ENCODE peak calls at places on chromosomes 13 and 19, in eight cellular contexts. H is endodermal cell; B is body of pancreas; L is omental fat pad; N is uterus; X is Calu3; M is CD4-positive, alpha-beta T cell; K is A673. C is an unnamed sample.

GRCh38 chr19:34173145-34173956 is 1.0 kb downstream of the LSM14A start:
- DNase-seq in L (no peak), X (peak; percentile 46), H (peak; percentile 87), M (peak; percentile 2), B (peak; percentile 49), N (peak; percentile 23), K (peak; percentile 25), C (no peak)

GRCh38 chr19:48368942-48369341 is 4.8 kb downstream of the SYNGR4 start:
- DNase-seq in B (peak; percentile 36), H (no peak), L (no peak), M (no peak), X (no peak), N (no peak), K (no peak), C (no peak)

GRCh38 chr13:97235549-97236206 is 13.5 kb downstream of the MBNL2 start:
- DNase-seq in M (no peak), B (peak; percentile 36), H (no peak), X (no peak), K (no peak), L (no peak), N (no peak), C (no peak)

GRCh38 chr19:35296644-35297514 is 4.9 kb downstream of the MAG start:
- DNase-seq in N (no peak), K (no peak), B (no peak), L (no peak), X (no peak), H (no peak), M (no peak), C (no peak)

GRCh38 chr13:49374585-49375290 is 69.1 kb downstream of the CAB39L start:
- DNase-seq in H (no peak), X (no peak), B (no peak), K (peak; percentile 34), N (no peak), L (no peak), M (no peak), C (peak; percentile 57)

GRCh38 chr13:62997696-62998095 is 1582.0 kb upstream of the PCDH20 start:
- DNase-seq in B (no peak), N (no peak), X (no peak), M (no peak), L (no peak), H (no peak), K (no peak), C (no peak)

GRCh38 chr19:13153627-13154240 is 3.5 kb downstream of the IER2 start:
- DNase-seq in N (peak; percentile 59), L (no peak), K (no peak), M (no peak), X (no peak), H (no peak), B (peak; percentile 60), C (no peak)

GRCh38 chr19:11127905-11128304 is 27.7 kb downstream of the SPC24 start:
- DNase-seq in X (no peak), N (no peak), B (no peak), L (no peak), H (no peak), M (no peak), K (no peak), C (no peak)

GRCh38 chr13:20428666-20429644 is 96.7 kb downstream of the CRYL1 start:
- DNase-seq in L (no peak), M (no peak), N (no peak), B (no peak), H (no peak), X (no peak), K (no peak), C (no peak)

GRCh38 chr19:20247016-20247683 is 80.1 kb downstream of the ZNF486 start:
- DNase-seq in N (peak; percentile 48), H (peak; percentile 84), M (no peak), L (no peak), B (peak; percentile 68), K (no peak), X (no peak), C (no peak)

GRCh38 chr19:36483653-36484052 is 5.7 kb downstream of the ZNF566 start:
- DNase-seq in N (no peak), X (no peak), M (no peak), K (no peak), L (no peak), B (no peak), H (no peak), C (no peak)

GRCh38 chr19:33226550-33227241 is 1.0 kb upstream of the SLC7A10 start:
- DNase-seq in N (no peak), L (no peak), X (no peak), H (peak; percentile 93), K (peak; percentile 43), B (peak; percentile 22), M (no peak), C (no peak)

GRCh38 chr19:55080121-55080914 is 4.6 kb downstream of the EPS8L1 start:
- DNase-seq in X (no peak), L (no peak), B (peak; percentile 59), N (peak; percentile 44), K (peak; percentile 91), H (peak; percentile 98), M (peak; percentile 35), C (no peak)

GRCh38 chr19:52297601-52298358 is 811 bp downstream of the ZNF480 start:
- DNase-seq in B (no peak), M (no peak), H (peak; percentile 50), X (no peak), K (peak; percentile 8), L (no peak), N (no peak), C (no peak)

GRCh38 chr13:94173312-94173854 is 306.1 kb downstream of the DCT start:
- DNase-seq in B (no peak), K (no peak), M (no peak), N (no peak), H (no peak), X (no peak), L (no peak), C (no peak)

GRCh38 chr13:58472483-58472882 is 840.9 kb downstream of the PCDH17 start:
- DNase-seq in M (no peak), H (no peak), K (no peak), L (no peak), X (no peak), B (no peak), N (no peak), C (no peak)

GRCh38 chr19:16584825-16585801 is 12.9 kb upstream of the SLC35E1 start:
- DNase-seq in X (no peak), B (no peak), H (no peak), N (no peak), M (no peak), K (no peak), L (no peak), C (no peak)

GRCh38 chr19:8069116-8069973 is 16.8 kb downstream of the CCL25 start:
- DNase-seq in K (peak; percentile 29), X (no peak), N (no peak), L (no peak), H (peak; percentile 83), B (no peak), M (no peak), C (no peak)

GRCh38 chr19:4720037-4720700 is 3.5 kb downstream of the DPP9 start:
- DNase-seq in B (no peak), K (no peak), M (no peak), X (no peak), N (no peak), H (no peak), L (no peak), C (no peak)

GRCh38 chr13:37540228-37540627 is 58.3 kb downstream of the POSTN start:
- DNase-seq in X (no peak), N (no peak), H (no peak), K (no peak), L (no peak), B (no peak), M (no peak), C (peak; percentile 48)

GRCh38 chr19:51903192-51903591 is 1.6 kb downstream of the ZNF649 start:
- DNase-seq in H (no peak), B (no peak), L (no peak), K (no peak), X (no peak), N (no peak), M (no peak), C (no peak)

GRCh38 chr13:52053460-52053859 is 29.0 kb downstream of the UTP14C start:
- DNase-seq in N (no peak), K (no peak), B (no peak), L (no peak), M (no peak), X (no peak), H (no peak), C (no peak)
- TF ChIP-seq CTCF in N (no peak), K (no peak), B (no peak), L (no peak), M (no peak), X (no peak), H (no peak), C (no peak)

GRCh38 chr13:110240352-110240751 is 66.6 kb downstream of the COL4A1 start:
- DNase-seq in M (no peak), N (no peak), B (no peak), X (no peak), L (no peak), K (no peak), H (no peak), C (no peak)

GRCh38 chr13:110237895-110238294 is 69.1 kb downstream of the COL4A1 start:
- DNase-seq in M (no peak), B (no peak), K (no peak), X (no peak), L (no peak), N (no peak), H (no peak), C (no peak)

GRCh38 chr13:110238795-110239194 is 68.2 kb downstream of the COL4A1 start:
- DNase-seq in N (no peak), X (no peak), H (no peak), L (no peak), M (no peak), B (no peak), K (no peak), C (peak; percentile 37)

GRCh38 chr13:110240943-110241342 is 66.0 kb downstream of the COL4A1 start:
- DNase-seq in H (no peak), K (no peak), X (no peak), L (no peak), N (no peak), M (no peak), B (no peak), C (no peak)

GRCh38 chr13:110239280-110240120 is 67.5 kb downstream of the COL4A1 start:
- DNase-seq in X (no peak), B (no peak), K (no peak), M (no peak), H (no peak), N (no peak), L (no peak), C (no peak)
- TF ChIP-seq CTCF in X (no peak), B (no peak), K (peak; percentile 33), M (no peak), H (no peak), N (no peak), L (no peak), C (no peak)

DNA sequence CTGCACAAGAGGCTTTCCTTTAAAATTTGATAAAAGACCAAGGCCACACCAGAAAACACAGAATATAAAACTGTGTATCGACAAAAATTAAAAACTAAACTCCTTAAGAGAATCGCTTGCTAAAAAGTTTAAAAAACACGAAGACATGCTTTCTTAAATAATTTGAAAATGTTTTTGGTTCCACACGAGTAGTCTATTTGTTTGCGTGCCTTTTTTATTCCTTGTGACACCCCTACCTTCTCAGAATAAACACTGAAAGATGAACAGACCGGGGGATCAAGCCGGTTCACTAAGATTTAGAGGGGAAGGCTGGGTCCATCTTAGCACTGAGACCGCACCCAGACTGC is 256.4 kb upstream of the STARD13 start:
- DNase-seq in K (no peak), B (no peak), H (no peak), N (no peak), L (no peak), M (no peak), X (no peak), C (no peak)
- TF ChIP-seq CTCF in K (no peak), B (no peak), H (no peak), N (no peak), L (no peak), M (no peak), X (no peak), C (no peak)

GRCh38 chr19:10001899-10002298 is 8.4 kb downstream of the COL5A3 start:
- DNase-seq in L (no peak), K (peak; percentile 32), M (no peak), B (peak; percentile 44), H (peak; percentile 85), N (no peak), X (peak; percentile 40), C (no peak)
- TF ChIP-seq CTCF in L (peak; percentile 13), K (peak; percentile 67), M (no peak), B (no peak), H (peak; percentile 74), N (no peak), X (peak; percentile 22), C (peak; percentile 47)

C was measured in AG09319.